ENCODE peak calls at places on chromosomes 7 and 10, in seven cellular contexts. One of them, this sample, is unnamed.

GRCh38 chr7:3404490-3404889 is 103.4 kb downstream of the SDK1 start:
- DNase-seq in IMR-90: peak; percentile 56
- DNase-seq in PC-3: peak; percentile 74
- DNase-seq in colonic mucosa: no peak
- DNase-seq in gastrocnemius medialis: no peak
- DNase-seq in heart left ventricle: no peak
- DNase-seq in GM23338: no peak
- DNase-seq in this sample: no peak

GRCh38 chr10:35412900-35413491 is 76.7 kb downstream of the CCNY start:
- DNase-seq in IMR-90: peak; percentile 61
- DNase-seq in PC-3: peak; percentile 68
- DNase-seq in colonic mucosa: no peak
- DNase-seq in gastrocnemius medialis: no peak
- DNase-seq in heart left ventricle: no peak
- DNase-seq in GM23338: no peak
- DNase-seq in this sample: no peak

GRCh38 chr7:85025312-85025756 is 161.5 kb downstream of the SEMA3D start:
- DNase-seq in IMR-90: no peak
- DNase-seq in PC-3: peak; percentile 73
- DNase-seq in colonic mucosa: peak; percentile 46
- DNase-seq in gastrocnemius medialis: no peak
- DNase-seq in heart left ventricle: peak; percentile 36
- DNase-seq in GM23338: no peak
- DNase-seq in this sample: no peak

GRCh38 chr7:124263232-124263827 is 230.5 kb upstream of the TMEM229A start:
- DNase-seq in IMR-90: peak; percentile 54
- DNase-seq in PC-3: no peak
- DNase-seq in colonic mucosa: no peak
- DNase-seq in gastrocnemius medialis: no peak
- DNase-seq in heart left ventricle: no peak
- DNase-seq in GM23338: peak; percentile 68
- DNase-seq in this sample: no peak

GRCh38 chr7:103714377-103714927 is 268.4 kb upstream of the SLC26A5 start:
- DNase-seq in IMR-90: no peak
- DNase-seq in PC-3: no peak
- DNase-seq in colonic mucosa: no peak
- DNase-seq in gastrocnemius medialis: no peak
- DNase-seq in heart left ventricle: no peak
- DNase-seq in GM23338: no peak
- DNase-seq in this sample: no peak

GRCh38 chr10:16923726-16924125 is 106.5 kb upstream of the RSU1 start:
- DNase-seq in IMR-90: no peak
- DNase-seq in PC-3: no peak
- DNase-seq in colonic mucosa: no peak
- DNase-seq in gastrocnemius medialis: no peak
- DNase-seq in heart left ventricle: no peak
- DNase-seq in GM23338: no peak
- DNase-seq in this sample: no peak

GRCh38 chr10:6062101-6062771 is at the start of gene IL2RA:
- DNase-seq in IMR-90: no peak
- DNase-seq in PC-3: no peak
- DNase-seq in colonic mucosa: no peak
- DNase-seq in gastrocnemius medialis: no peak
- DNase-seq in heart left ventricle: no peak
- DNase-seq in GM23338: no peak
- DNase-seq in this sample: no peak

GRCh38 chr7:88735920-88736319 is 23.6 kb upstream of the ZNF804B start:
- DNase-seq in IMR-90: no peak
- DNase-seq in PC-3: no peak
- DNase-seq in colonic mucosa: no peak
- DNase-seq in gastrocnemius medialis: no peak
- DNase-seq in heart left ventricle: no peak
- DNase-seq in GM23338: no peak
- DNase-seq in this sample: no peak

GRCh38 chr10:20708305-20708704 is 188.8 kb downstream of the NEBL start:
- DNase-seq in IMR-90: no peak
- DNase-seq in PC-3: no peak
- DNase-seq in colonic mucosa: no peak
- DNase-seq in gastrocnemius medialis: no peak
- DNase-seq in heart left ventricle: no peak
- DNase-seq in GM23338: no peak
- DNase-seq in this sample: no peak

GRCh38 chr7:30694218-30694745 is 12.0 kb upstream of the CRHR2 start:
- DNase-seq in IMR-90: no peak
- DNase-seq in PC-3: no peak
- DNase-seq in colonic mucosa: no peak
- DNase-seq in gastrocnemius medialis: peak; percentile 56
- DNase-seq in heart left ventricle: peak; percentile 57
- DNase-seq in GM23338: no peak
- DNase-seq in this sample: peak; percentile 39

DNA sequence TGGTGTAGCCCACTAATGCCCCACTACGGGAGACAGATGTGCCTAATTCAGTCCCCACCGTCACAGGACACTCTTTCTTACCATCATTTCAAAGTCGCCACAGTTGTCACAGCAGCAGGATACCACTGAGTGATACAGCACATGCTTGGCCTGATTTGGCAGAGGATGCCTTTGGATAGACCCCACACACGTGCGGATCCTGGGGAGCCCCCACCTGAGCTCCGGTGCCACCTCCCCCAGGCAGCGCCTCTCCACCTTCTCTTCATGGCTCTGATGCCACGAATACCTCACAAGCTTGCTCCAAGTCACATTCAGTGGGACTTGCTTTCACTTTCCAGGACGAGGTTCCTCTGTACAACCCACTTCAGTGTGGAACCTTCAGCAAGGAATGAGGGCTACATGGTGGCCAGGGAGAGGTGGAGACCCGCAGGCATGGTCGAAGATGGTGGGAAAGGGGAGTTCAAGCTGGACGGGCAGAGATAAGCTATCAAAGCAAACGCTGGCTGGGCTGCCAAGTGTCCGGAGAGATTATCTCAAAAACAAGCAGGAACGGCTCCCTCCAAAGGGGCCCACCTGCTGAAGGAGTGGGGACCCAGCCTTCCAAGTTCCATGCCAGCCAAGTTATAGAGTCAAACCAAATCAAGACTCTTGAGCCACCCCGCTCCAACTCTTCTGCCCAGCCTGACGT is 107.4 kb downstream of the ZRANB1 start:
- DNase-seq in IMR-90: no peak
- DNase-seq in PC-3: no peak
- DNase-seq in colonic mucosa: no peak
- DNase-seq in gastrocnemius medialis: no peak
- DNase-seq in heart left ventricle: no peak
- DNase-seq in GM23338: no peak
- DNase-seq in this sample: no peak
- H3K4me1 ChIP-seq in IMR-90: peaks cover 19% of the 10 kb centered on the region
- H3K4me1 ChIP-seq in PC-3: peaks cover 21% of the 10 kb centered on the region
- H3K4me1 ChIP-seq in colonic mucosa: peaks cover 5% of the 10 kb centered on the region
- H3K4me1 ChIP-seq in gastrocnemius medialis: peaks cover 91% of the 10 kb centered on the region
- H3K4me1 ChIP-seq in heart left ventricle: peaks cover 2% of the 10 kb centered on the region
- H3K4me1 ChIP-seq in GM23338: peaks cover 69% of the 10 kb centered on the region
- H3K4me1 ChIP-seq in this sample: peaks cover 77% of the 10 kb centered on the region

GRCh38 chr10:25061125-25061524 is 44.7 kb downstream of the THNSL1 start:
- DNase-seq in IMR-90: no peak
- DNase-seq in PC-3: no peak
- DNase-seq in colonic mucosa: no peak
- DNase-seq in gastrocnemius medialis: no peak
- DNase-seq in heart left ventricle: no peak
- DNase-seq in GM23338: no peak
- DNase-seq in this sample: no peak
- TF ChIP-seq CTCF in IMR-90: no peak
- TF ChIP-seq CTCF in PC-3: no peak
- TF ChIP-seq CTCF in colonic mucosa: no peak
- TF ChIP-seq CTCF in gastrocnemius medialis: no peak
- TF ChIP-seq CTCF in heart left ventricle: no peak
- TF ChIP-seq CTCF in GM23338: no peak
- TF ChIP-seq CTCF in this sample: no peak

GRCh38 chr10:124696446-124697392 is 47.5 kb downstream of the FAM53B start:
- DNase-seq in IMR-90: no peak
- DNase-seq in PC-3: no peak
- DNase-seq in colonic mucosa: no peak
- DNase-seq in gastrocnemius medialis: no peak
- DNase-seq in heart left ventricle: no peak
- DNase-seq in GM23338: no peak
- DNase-seq in this sample: peak; percentile 33
- H3K4me1 ChIP-seq in IMR-90: peaks cover 8% of the 10 kb centered on the region
- H3K4me1 ChIP-seq in PC-3: no peaks in the 10 kb centered on the region
- H3K4me1 ChIP-seq in colonic mucosa: peaks cover 4% of the 10 kb centered on the region
- H3K4me1 ChIP-seq in gastrocnemius medialis: peaks cover 79% of the 10 kb centered on the region
- H3K4me1 ChIP-seq in heart left ventricle: peaks cover 26% of the 10 kb centered on the region
- H3K4me1 ChIP-seq in GM23338: no peaks in the 10 kb centered on the region
- H3K4me1 ChIP-seq in this sample: peaks cover 76% of the 10 kb centered on the region

GRCh38 chr10:132450825-132451505 is 54.0 kb downstream of the PWWP2B start:
- DNase-seq in IMR-90: no peak
- DNase-seq in PC-3: no peak
- DNase-seq in colonic mucosa: no peak
- DNase-seq in gastrocnemius medialis: no peak
- DNase-seq in heart left ventricle: peak; percentile 28
- DNase-seq in GM23338: no peak
- DNase-seq in this sample: peak; percentile 50

GRCh38 chr10:132452651-132453469 is 55.9 kb downstream of the PWWP2B start:
- DNase-seq in IMR-90: peak; percentile 72
- DNase-seq in PC-3: peak; percentile 81
- DNase-seq in colonic mucosa: peak; percentile 94
- DNase-seq in gastrocnemius medialis: peak; percentile 71
- DNase-seq in heart left ventricle: peak; percentile 80
- DNase-seq in GM23338: peak; percentile 77
- DNase-seq in this sample: peak; percentile 82

GRCh38 chr10:132451506-132452215 is 54.7 kb downstream of the PWWP2B start:
- DNase-seq in IMR-90: no peak
- DNase-seq in PC-3: no peak
- DNase-seq in colonic mucosa: peak; percentile 70
- DNase-seq in gastrocnemius medialis: no peak
- DNase-seq in heart left ventricle: peak; percentile 22
- DNase-seq in GM23338: no peak
- DNase-seq in this sample: peak; percentile 51

GRCh38 chr10:132453470-132453861 is 56.5 kb downstream of the PWWP2B start:
- DNase-seq in IMR-90: no peak
- DNase-seq in PC-3: no peak
- DNase-seq in colonic mucosa: no peak
- DNase-seq in gastrocnemius medialis: no peak
- DNase-seq in heart left ventricle: peak; percentile 27
- DNase-seq in GM23338: no peak
- DNase-seq in this sample: no peak

GRCh38 chr10:132452216-132452650 is 55.2 kb downstream of the PWWP2B start:
- DNase-seq in IMR-90: no peak
- DNase-seq in PC-3: no peak
- DNase-seq in colonic mucosa: no peak
- DNase-seq in gastrocnemius medialis: no peak
- DNase-seq in heart left ventricle: peak; percentile 34
- DNase-seq in GM23338: no peak
- DNase-seq in this sample: peak; percentile 16
- TF ChIP-seq CTCF in IMR-90: peak; percentile 19
- TF ChIP-seq CTCF in PC-3: no peak
- TF ChIP-seq CTCF in colonic mucosa: peak; percentile 13
- TF ChIP-seq CTCF in gastrocnemius medialis: no peak
- TF ChIP-seq CTCF in heart left ventricle: peak; percentile 34
- TF ChIP-seq CTCF in GM23338: peak; percentile 63
- TF ChIP-seq CTCF in this sample: peak; percentile 43

DNA sequence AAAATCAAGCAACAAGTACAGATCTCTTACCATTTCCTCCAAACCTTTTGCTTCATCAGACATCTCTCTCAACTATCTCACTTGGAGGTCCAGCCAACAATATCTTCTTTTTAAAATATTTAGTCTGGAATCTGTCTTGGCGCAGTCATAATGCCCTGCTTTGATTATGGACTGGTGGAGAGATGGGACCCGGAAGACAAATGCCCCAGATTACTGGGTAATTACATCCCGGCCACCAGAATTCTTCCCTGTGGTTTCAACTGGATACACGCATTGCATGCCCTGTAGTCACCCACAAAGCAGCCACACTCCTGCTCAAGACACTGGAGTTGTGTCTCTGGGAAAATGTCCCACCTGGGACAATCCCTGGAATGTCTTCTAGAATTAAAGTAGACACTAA is 65.5 kb downstream of the BPGM start:
- DNase-seq in IMR-90: no peak
- DNase-seq in PC-3: no peak
- DNase-seq in colonic mucosa: no peak
- DNase-seq in gastrocnemius medialis: no peak
- DNase-seq in heart left ventricle: no peak
- DNase-seq in GM23338: no peak
- DNase-seq in this sample: no peak
- H3K4me1 ChIP-seq in IMR-90: peaks cover 8% of the 10 kb centered on the region
- H3K4me1 ChIP-seq in PC-3: no peaks in the 10 kb centered on the region
- H3K4me1 ChIP-seq in colonic mucosa: no peaks in the 10 kb centered on the region
- H3K4me1 ChIP-seq in gastrocnemius medialis: no peaks in the 10 kb centered on the region
- H3K4me1 ChIP-seq in heart left ventricle: no peaks in the 10 kb centered on the region
- H3K4me1 ChIP-seq in GM23338: no peaks in the 10 kb centered on the region
- H3K4me1 ChIP-seq in this sample: no peaks in the 10 kb centered on the region

DNA sequence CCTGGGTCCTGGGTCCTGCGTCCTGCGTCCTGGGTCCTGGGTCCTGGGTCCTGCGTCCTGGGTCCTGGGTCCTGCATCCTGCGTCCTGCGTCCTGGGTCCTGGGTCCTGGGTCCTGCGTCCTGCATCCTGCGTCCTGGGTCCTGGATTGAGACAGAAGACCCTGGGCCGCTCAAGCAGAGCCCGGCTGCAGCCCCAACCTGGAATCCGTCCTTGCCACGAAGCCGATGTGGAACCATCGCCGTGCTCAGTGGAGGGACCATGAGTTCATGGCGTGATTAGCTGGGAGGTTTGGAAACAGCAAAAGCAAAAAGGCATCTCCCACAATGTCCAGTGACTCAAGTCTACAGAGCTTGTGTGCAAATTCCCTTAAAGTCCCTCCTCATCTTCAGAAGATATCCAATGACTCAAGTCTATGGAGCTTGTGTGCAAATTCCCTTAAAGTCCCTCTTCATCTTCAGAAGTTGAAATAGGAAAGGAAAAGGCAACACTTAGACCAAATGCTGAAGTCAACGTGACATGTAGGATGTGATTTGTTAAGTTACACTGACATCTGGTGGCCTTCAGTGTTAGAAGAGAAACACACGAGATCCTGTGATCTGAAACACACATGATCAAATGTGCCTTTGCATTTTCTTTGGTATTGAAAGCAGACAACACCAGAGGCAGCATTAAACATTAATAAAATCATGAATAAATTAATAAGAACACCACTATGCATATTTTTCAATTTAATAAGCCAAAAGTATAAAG is 179.9 kb downstream of the PTPRN2 start:
- DNase-seq in IMR-90: no peak
- DNase-seq in PC-3: peak; percentile 71
- DNase-seq in colonic mucosa: no peak
- DNase-seq in gastrocnemius medialis: no peak
- DNase-seq in heart left ventricle: no peak
- DNase-seq in GM23338: peak; percentile 66
- DNase-seq in this sample: no peak
- TF ChIP-seq CTCF in IMR-90: no peak
- TF ChIP-seq CTCF in PC-3: peak; percentile 72
- TF ChIP-seq CTCF in colonic mucosa: no peak
- TF ChIP-seq CTCF in gastrocnemius medialis: no peak
- TF ChIP-seq CTCF in heart left ventricle: peak; percentile 50
- TF ChIP-seq CTCF in GM23338: peak; percentile 76
- TF ChIP-seq CTCF in this sample: no peak